ENCODE peak calls at places on chromosomes 6 and 20, in nine cellular contexts. One of them, this sample, is unnamed.
A peak's percentile ranks its signal among the peaks of the same experiment; 100 is the strongest.

GRCh38 chr20:62887147-62887859 is 25.7 kb upstream of the TCFL5 start:
- DNase-seq in sigmoid colon: peak; percentile 94
- DNase-seq in ovary: peak; percentile 65
- DNase-seq in tibial nerve: no peak
- DNase-seq in GM12865: no peak
- DNase-seq in mammary epithelial cell: peak; percentile 75
- DNase-seq in tibial artery: no peak
- DNase-seq in AG09319: peak; percentile 32
- DNase-seq in progenitor cell of endocrine pancreas: no peak
- DNase-seq in this sample: peak; percentile 89

GRCh38 chr6:8530775-8531435 is 95.6 kb upstream of the SLC35B3 start:
- DNase-seq in progenitor cell of endocrine pancreas: no peak
- DNase-seq in mammary epithelial cell: peak; percentile 37
- DNase-seq in tibial artery: no peak
- DNase-seq in ovary: no peak
- DNase-seq in sigmoid colon: no peak
- DNase-seq in tibial nerve: no peak
- DNase-seq in AG09319: no peak
- DNase-seq in GM12865: no peak
- DNase-seq in this sample: no peak

GRCh38 chr6:5025911-5026819 is 22.3 kb upstream of the RPP40 start:
- DNase-seq in GM12865: no peak
- DNase-seq in tibial artery: peak; percentile 58
- DNase-seq in sigmoid colon: peak; percentile 91
- DNase-seq in mammary epithelial cell: no peak
- DNase-seq in ovary: peak; percentile 66
- DNase-seq in AG09319: no peak
- DNase-seq in progenitor cell of endocrine pancreas: peak; percentile 31
- DNase-seq in tibial nerve: no peak
- DNase-seq in this sample: no peak

GRCh38 chr20:18048191-18048590 is 9.5 kb downstream of the OVOL2 start:
- DNase-seq in tibial artery: no peak
- DNase-seq in GM12865: no peak
- DNase-seq in tibial nerve: no peak
- DNase-seq in AG09319: no peak
- DNase-seq in sigmoid colon: no peak
- DNase-seq in progenitor cell of endocrine pancreas: no peak
- DNase-seq in mammary epithelial cell: no peak
- DNase-seq in ovary: no peak
- DNase-seq in this sample: no peak

GRCh38 chr20:2395136-2395535 is 14.4 kb downstream of the TGM6 start:
- DNase-seq in ovary: no peak
- DNase-seq in tibial nerve: no peak
- DNase-seq in GM12865: no peak
- DNase-seq in tibial artery: no peak
- DNase-seq in sigmoid colon: no peak
- DNase-seq in AG09319: no peak
- DNase-seq in progenitor cell of endocrine pancreas: no peak
- DNase-seq in mammary epithelial cell: no peak
- DNase-seq in this sample: no peak

GRCh38 chr6:125974214-125974866 is 12.0 kb upstream of the TRMT11 start:
- DNase-seq in AG09319: no peak
- DNase-seq in tibial artery: no peak
- DNase-seq in mammary epithelial cell: peak; percentile 37
- DNase-seq in tibial nerve: no peak
- DNase-seq in GM12865: peak; percentile 58
- DNase-seq in sigmoid colon: no peak
- DNase-seq in progenitor cell of endocrine pancreas: no peak
- DNase-seq in ovary: no peak
- DNase-seq in this sample: no peak

GRCh38 chr20:10611357-10611756 is 62.4 kb downstream of the JAG1 start:
- DNase-seq in ovary: peak; percentile 57
- DNase-seq in tibial nerve: no peak
- DNase-seq in progenitor cell of endocrine pancreas: no peak
- DNase-seq in GM12865: peak; percentile 62
- DNase-seq in sigmoid colon: peak; percentile 85
- DNase-seq in AG09319: no peak
- DNase-seq in mammary epithelial cell: peak; percentile 57
- DNase-seq in tibial artery: peak; percentile 40
- DNase-seq in this sample: no peak

GRCh38 chr6:158769696-158770446 is 49.3 kb downstream of the EZR start:
- DNase-seq in progenitor cell of endocrine pancreas: no peak
- DNase-seq in AG09319: no peak
- DNase-seq in ovary: peak; percentile 21
- DNase-seq in tibial artery: no peak
- DNase-seq in mammary epithelial cell: no peak
- DNase-seq in GM12865: no peak
- DNase-seq in sigmoid colon: peak; percentile 70
- DNase-seq in tibial nerve: peak; percentile 51
- DNase-seq in this sample: no peak

GRCh38 chr6:160419488-160419887 is 71.3 kb downstream of the SLC22A3 start:
- DNase-seq in mammary epithelial cell: no peak
- DNase-seq in sigmoid colon: no peak
- DNase-seq in progenitor cell of endocrine pancreas: no peak
- DNase-seq in GM12865: no peak
- DNase-seq in tibial nerve: no peak
- DNase-seq in AG09319: no peak
- DNase-seq in ovary: no peak
- DNase-seq in tibial artery: no peak
- DNase-seq in this sample: no peak

GRCh38 chr20:48682529-48683385 is 145.0 kb downstream of the PREX1 start:
- DNase-seq in mammary epithelial cell: peak; percentile 32
- DNase-seq in progenitor cell of endocrine pancreas: peak; percentile 47
- DNase-seq in sigmoid colon: peak; percentile 89
- DNase-seq in tibial artery: peak; percentile 70
- DNase-seq in tibial nerve: peak; percentile 52
- DNase-seq in GM12865: no peak
- DNase-seq in AG09319: peak; percentile 97
- DNase-seq in ovary: peak; percentile 92
- DNase-seq in this sample: peak; percentile 84

GRCh38 chr6:119226089-119226488 is 123.5 kb downstream of the MAN1A1 start:
- DNase-seq in mammary epithelial cell: no peak
- DNase-seq in progenitor cell of endocrine pancreas: no peak
- DNase-seq in tibial nerve: no peak
- DNase-seq in ovary: no peak
- DNase-seq in tibial artery: no peak
- DNase-seq in AG09319: no peak
- DNase-seq in sigmoid colon: no peak
- DNase-seq in GM12865: no peak
- DNase-seq in this sample: no peak

GRCh38 chr20:34516874-34517542 is 786 bp downstream of the DYNLRB1 start:
- DNase-seq in AG09319: no peak
- DNase-seq in ovary: no peak
- DNase-seq in tibial nerve: no peak
- DNase-seq in mammary epithelial cell: no peak
- DNase-seq in sigmoid colon: no peak
- DNase-seq in tibial artery: peak; percentile 28
- DNase-seq in GM12865: peak; percentile 50
- DNase-seq in progenitor cell of endocrine pancreas: no peak
- DNase-seq in this sample: no peak

GRCh38 chr6:113476937-113477839 is 380.0 kb upstream of the MARCKS start:
- DNase-seq in ovary: no peak
- DNase-seq in mammary epithelial cell: peak; percentile 49
- DNase-seq in GM12865: no peak
- DNase-seq in tibial nerve: no peak
- DNase-seq in AG09319: no peak
- DNase-seq in sigmoid colon: no peak
- DNase-seq in progenitor cell of endocrine pancreas: no peak
- DNase-seq in tibial artery: no peak
- DNase-seq in this sample: no peak

GRCh38 chr6:138128096-138128495 is 20.9 kb upstream of the PERP start:
- DNase-seq in mammary epithelial cell: no peak
- DNase-seq in progenitor cell of endocrine pancreas: no peak
- DNase-seq in tibial nerve: no peak
- DNase-seq in AG09319: no peak
- DNase-seq in tibial artery: no peak
- DNase-seq in GM12865: no peak
- DNase-seq in sigmoid colon: no peak
- DNase-seq in ovary: no peak
- DNase-seq in this sample: no peak

GRCh38 chr6:138124096-138124495 is 16.9 kb upstream of the PERP start:
- DNase-seq in tibial nerve: no peak
- DNase-seq in tibial artery: no peak
- DNase-seq in mammary epithelial cell: no peak
- DNase-seq in GM12865: no peak
- DNase-seq in ovary: no peak
- DNase-seq in progenitor cell of endocrine pancreas: no peak
- DNase-seq in sigmoid colon: no peak
- DNase-seq in AG09319: no peak
- DNase-seq in this sample: no peak

DNA sequence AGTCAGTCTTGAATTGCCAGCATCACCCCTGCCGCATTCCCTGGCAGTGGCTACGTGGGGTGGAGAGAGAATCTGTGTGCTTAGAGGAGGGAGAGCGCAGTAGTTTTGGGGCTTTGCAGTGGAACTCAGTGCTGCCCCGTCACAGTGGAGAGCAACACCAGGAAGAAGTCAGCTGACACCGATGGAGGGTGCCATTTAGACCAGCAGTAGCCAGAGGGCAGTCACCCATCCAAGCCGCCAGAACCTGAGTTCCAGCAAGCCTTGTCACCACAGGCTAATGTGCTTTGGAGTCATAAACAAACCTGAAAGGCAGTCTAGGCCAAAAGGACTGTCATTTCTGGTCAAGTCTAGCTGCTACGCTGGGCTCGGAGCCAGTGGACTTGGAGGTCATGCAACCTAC is 22.0 kb upstream of the PERP start:
- DNase-seq in AG09319: no peak
- DNase-seq in tibial nerve: no peak
- DNase-seq in tibial artery: no peak
- DNase-seq in progenitor cell of endocrine pancreas: no peak
- DNase-seq in GM12865: no peak
- DNase-seq in ovary: no peak
- DNase-seq in sigmoid colon: no peak
- DNase-seq in mammary epithelial cell: no peak
- DNase-seq in this sample: no peak
- TF ChIP-seq CTCF in AG09319: no peak
- TF ChIP-seq CTCF in tibial nerve: no peak
- TF ChIP-seq CTCF in tibial artery: no peak
- TF ChIP-seq CTCF in progenitor cell of endocrine pancreas: no peak
- TF ChIP-seq CTCF in GM12865: no peak
- TF ChIP-seq CTCF in ovary: no peak
- TF ChIP-seq CTCF in sigmoid colon: no peak
- TF ChIP-seq CTCF in mammary epithelial cell: no peak
- TF ChIP-seq CTCF in this sample: no peak

DNA sequence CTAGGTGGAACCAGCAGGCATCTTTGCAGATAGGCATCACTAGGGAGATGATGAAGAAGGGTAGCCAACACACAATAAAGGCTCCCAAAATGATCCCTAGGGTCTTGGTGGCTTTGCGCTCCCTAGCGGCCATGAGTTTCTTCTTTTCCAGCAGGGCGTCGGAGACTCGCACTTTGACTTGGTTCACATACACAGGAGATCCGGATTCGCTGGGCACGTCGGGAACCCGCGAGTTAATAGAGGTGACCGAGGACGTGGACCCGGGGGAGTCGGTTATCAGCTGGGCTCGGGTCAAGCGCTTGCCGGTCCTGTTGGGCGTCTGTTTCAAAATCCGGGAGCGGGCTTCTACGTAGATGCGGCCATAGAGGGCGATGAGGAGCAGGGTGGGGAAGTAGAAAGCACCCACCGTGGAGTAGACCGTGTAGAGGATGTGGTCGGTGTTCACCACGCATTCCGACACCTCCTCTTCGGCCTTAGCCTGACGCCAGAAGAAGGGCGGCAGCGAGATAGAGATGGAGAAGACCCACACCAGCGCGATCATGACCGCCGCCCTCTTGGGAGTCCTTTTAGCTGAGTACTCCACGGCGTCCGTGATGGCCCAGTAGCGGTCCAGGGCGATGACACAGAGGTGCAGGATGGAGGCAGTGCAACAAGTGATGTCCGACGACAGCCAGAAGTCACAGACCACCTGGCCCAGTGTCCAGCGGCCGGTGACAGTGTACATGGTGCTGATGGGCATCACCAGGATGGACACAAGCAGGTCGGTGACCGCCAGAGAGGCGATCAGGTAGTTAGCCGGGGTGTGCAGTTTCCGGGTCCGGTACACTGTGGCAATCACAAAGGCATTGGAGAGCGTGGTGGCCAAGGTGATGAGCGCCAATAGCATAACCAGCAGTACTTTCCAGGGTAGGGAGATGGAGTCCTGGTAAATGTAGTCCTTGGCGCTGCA is 658 bp downstream of the HTR1B start:
- DNase-seq in sigmoid colon: peak; percentile 60
- DNase-seq in ovary: peak; percentile 26
- DNase-seq in mammary epithelial cell: no peak
- DNase-seq in tibial nerve: no peak
- DNase-seq in progenitor cell of endocrine pancreas: no peak
- DNase-seq in GM12865: peak; percentile 7
- DNase-seq in tibial artery: no peak
- DNase-seq in AG09319: no peak
- DNase-seq in this sample: peak; percentile 86
- TF ChIP-seq CTCF in sigmoid colon: no peak
- TF ChIP-seq CTCF in ovary: no peak
- TF ChIP-seq CTCF in mammary epithelial cell: no peak
- TF ChIP-seq CTCF in tibial nerve: no peak
- TF ChIP-seq CTCF in progenitor cell of endocrine pancreas: peak; percentile 56
- TF ChIP-seq CTCF in GM12865: no peak
- TF ChIP-seq CTCF in tibial artery: peak; percentile 44
- TF ChIP-seq CTCF in AG09319: no peak
- TF ChIP-seq CTCF in this sample: peak; percentile 70

DNA sequence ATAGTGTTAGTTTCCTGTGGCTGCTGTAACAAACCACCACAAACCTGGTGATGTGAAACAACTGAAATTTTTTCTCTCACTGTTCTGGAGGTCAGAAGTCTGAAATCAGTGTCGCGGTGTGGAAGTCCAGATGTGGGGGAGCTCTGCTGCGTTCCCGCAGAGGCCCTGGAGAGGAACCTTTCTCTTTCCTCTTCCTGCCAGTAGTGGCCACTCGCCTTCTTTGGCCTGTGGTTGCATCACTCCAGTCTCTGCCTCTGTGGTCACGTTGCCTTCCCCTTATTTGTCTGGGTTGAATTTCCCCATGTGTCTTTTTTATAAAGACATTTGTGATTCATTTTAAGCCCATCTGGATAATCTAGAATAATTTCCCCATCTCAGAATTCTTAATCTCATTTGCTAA is 295.5 kb upstream of the FLRT3 start:
- DNase-seq in GM12865: no peak
- DNase-seq in tibial nerve: no peak
- DNase-seq in sigmoid colon: no peak
- DNase-seq in tibial artery: no peak
- DNase-seq in AG09319: no peak
- DNase-seq in mammary epithelial cell: no peak
- DNase-seq in progenitor cell of endocrine pancreas: no peak
- DNase-seq in ovary: no peak
- DNase-seq in this sample: no peak
- TF ChIP-seq CTCF in GM12865: no peak
- TF ChIP-seq CTCF in tibial nerve: no peak
- TF ChIP-seq CTCF in sigmoid colon: no peak
- TF ChIP-seq CTCF in tibial artery: no peak
- TF ChIP-seq CTCF in AG09319: no peak
- TF ChIP-seq CTCF in mammary epithelial cell: no peak
- TF ChIP-seq CTCF in progenitor cell of endocrine pancreas: no peak
- TF ChIP-seq CTCF in ovary: no peak
- TF ChIP-seq CTCF in this sample: no peak

DNA sequence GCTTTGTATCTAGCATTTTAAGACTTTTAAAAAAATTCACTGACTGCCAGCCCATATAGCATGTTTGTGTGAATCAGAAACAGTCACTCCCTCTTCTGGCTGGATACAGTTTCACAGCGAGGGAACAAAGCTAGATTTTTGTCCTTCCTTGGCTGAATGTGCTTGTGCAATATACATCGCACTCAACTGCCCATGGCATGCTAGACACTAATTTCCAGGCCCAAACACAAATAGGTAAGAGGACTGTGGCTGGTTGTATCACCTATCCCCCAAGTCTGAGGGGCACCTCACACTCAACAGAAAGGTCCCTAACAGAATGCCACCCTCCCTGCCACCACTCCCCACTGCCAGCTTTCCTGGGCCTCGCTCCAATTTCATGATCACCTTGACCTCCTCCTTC is 16.2 kb upstream of the BLCAP start:
- DNase-seq in mammary epithelial cell: peak; percentile 50
- DNase-seq in sigmoid colon: no peak
- DNase-seq in tibial nerve: no peak
- DNase-seq in GM12865: no peak
- DNase-seq in AG09319: no peak
- DNase-seq in progenitor cell of endocrine pancreas: no peak
- DNase-seq in ovary: no peak
- DNase-seq in tibial artery: no peak
- DNase-seq in this sample: no peak
- TF ChIP-seq CTCF in mammary epithelial cell: peak; percentile 36
- TF ChIP-seq CTCF in sigmoid colon: no peak
- TF ChIP-seq CTCF in tibial nerve: no peak
- TF ChIP-seq CTCF in GM12865: no peak
- TF ChIP-seq CTCF in AG09319: peak; percentile 42
- TF ChIP-seq CTCF in progenitor cell of endocrine pancreas: peak; percentile 47
- TF ChIP-seq CTCF in ovary: no peak
- TF ChIP-seq CTCF in tibial artery: no peak
- TF ChIP-seq CTCF in this sample: peak; percentile 75

This sample was measured in chondrocyte.